ENCODE peak calls at places on chromosomes 5 and 9, in eight cellular contexts. H is HCT116, I is H1, C is stomach, S is suprapubic skin, W is SK-N-SH, T is endothelial cell of umbilical vein, O is esophagus muscularis mucosa. Q is an unnamed sample.
A peak's percentile ranks its signal among the peaks of the same experiment; 100 is the strongest.

GRCh38 chr5:60586307-60586901 is 113.6 kb downstream of the DEPDC1B start:
- DNase-seq in C (no peak), H (peak; percentile 2), O (no peak), T (peak; percentile 36), W (peak; percentile 6), S (no peak), I (no peak), Q (peak; percentile 33)

GRCh38 chr9:126609711-126610388 is 3.9 kb upstream of the LMX1B start:
- DNase-seq in H (no peak), C (no peak), I (no peak), W (no peak), O (no peak), T (no peak), S (peak; percentile 46), Q (no peak)

GRCh38 chr9:128669786-128670185 is 13.1 kb upstream of the DYNC2I2 start:
- DNase-seq in W (no peak), T (no peak), O (no peak), S (peak; percentile 9), C (no peak), H (no peak), I (no peak), Q (no peak)

GRCh38 chr5:135625961-135626360 is 47.2 kb upstream of the CXCL14 start:
- DNase-seq in W (no peak), S (no peak), O (peak; percentile 42), C (no peak), T (no peak), H (no peak), I (no peak), Q (no peak)

GRCh38 chr5:145158654-145159199 is 676.4 kb downstream of the PRELID2 start:
- DNase-seq in W (no peak), H (no peak), S (no peak), T (no peak), C (no peak), O (no peak), I (no peak), Q (peak; percentile 27)

GRCh38 chr5:116135344-116135743 is 50.5 kb downstream of the COMMD10 start:
- DNase-seq in I (no peak), O (no peak), C (no peak), S (no peak), H (no peak), W (no peak), T (no peak), Q (no peak)

GRCh38 chr5:59042201-59042600 is 459.3 kb downstream of the RAB3C start:
- DNase-seq in I (no peak), H (no peak), O (no peak), T (peak; percentile 29), W (no peak), C (no peak), S (no peak), Q (no peak)

GRCh38 chr5:126446498-126447224 is 23.5 kb downstream of the GRAMD2B start:
- DNase-seq in W (no peak), O (no peak), C (no peak), I (no peak), H (peak; percentile 71), S (no peak), T (no peak), Q (no peak)

GRCh38 chr5:40909723-40910122 is 426 bp downstream of the C7 start:
- DNase-seq in C (no peak), W (no peak), T (peak; percentile 35), S (no peak), H (no peak), I (no peak), O (no peak), Q (no peak)

GRCh38 chr5:138937392-138938387 is 62.6 kb upstream of the LRRTM2 start:
- DNase-seq in S (no peak), C (peak; percentile 24), W (no peak), H (no peak), T (no peak), O (no peak), I (no peak), Q (no peak)

GRCh38 chr9:108322326-108323098 is 533.3 kb downstream of the ACTL7B start:
- DNase-seq in S (no peak), O (no peak), C (no peak), I (no peak), W (no peak), T (no peak), H (no peak), Q (no peak)

GRCh38 chr5:115193295-115193694 is 23.6 kb upstream of the TRIM36 start:
- DNase-seq in O (no peak), H (no peak), T (no peak), C (no peak), S (no peak), I (no peak), W (no peak), Q (no peak)

GRCh38 chr9:16202913-16203734 is 650.3 kb downstream of the CCDC171 start:
- DNase-seq in O (peak; percentile 79), W (no peak), H (no peak), C (no peak), S (no peak), I (no peak), T (peak; percentile 19), Q (no peak)

GRCh38 chr5:133953568-133954145 is 14.8 kb downstream of the C5orf15 start:
- DNase-seq in O (no peak), C (no peak), T (no peak), H (no peak), W (no peak), S (no peak), I (no peak), Q (no peak)

GRCh38 chr5:120882042-120882775 is 418.1 kb downstream of the PRR16 start:
- DNase-seq in O (no peak), C (no peak), S (no peak), W (no peak), T (no peak), H (no peak), I (no peak), Q (peak; percentile 9)

GRCh38 chr9:124257070-124257864 is 482 bp upstream of the NEK6 start:
- DNase-seq in I (no peak), H (no peak), C (no peak), T (peak; percentile 13), S (no peak), O (no peak), W (no peak), Q (peak; percentile 50)

GRCh38 chr9:124258765-124259272 is 1.1 kb downstream of the NEK6 start:
- DNase-seq in W (no peak), O (no peak), H (no peak), T (peak; percentile 65), S (no peak), C (no peak), I (no peak), Q (peak; percentile 58)

GRCh38 chr9:124259273-124260078 is 1.7 kb downstream of the NEK6 start:
- DNase-seq in I (no peak), T (peak; percentile 77), H (peak; percentile 54), C (peak; percentile 84), O (peak; percentile 94), S (no peak), W (no peak), Q (no peak)

GRCh38 chr9:124256517-124257069 is 1.2 kb upstream of the NEK6 start:
- DNase-seq in H (no peak), C (no peak), S (no peak), I (no peak), O (no peak), T (peak; percentile 36), W (no peak), Q (no peak)

DNA sequence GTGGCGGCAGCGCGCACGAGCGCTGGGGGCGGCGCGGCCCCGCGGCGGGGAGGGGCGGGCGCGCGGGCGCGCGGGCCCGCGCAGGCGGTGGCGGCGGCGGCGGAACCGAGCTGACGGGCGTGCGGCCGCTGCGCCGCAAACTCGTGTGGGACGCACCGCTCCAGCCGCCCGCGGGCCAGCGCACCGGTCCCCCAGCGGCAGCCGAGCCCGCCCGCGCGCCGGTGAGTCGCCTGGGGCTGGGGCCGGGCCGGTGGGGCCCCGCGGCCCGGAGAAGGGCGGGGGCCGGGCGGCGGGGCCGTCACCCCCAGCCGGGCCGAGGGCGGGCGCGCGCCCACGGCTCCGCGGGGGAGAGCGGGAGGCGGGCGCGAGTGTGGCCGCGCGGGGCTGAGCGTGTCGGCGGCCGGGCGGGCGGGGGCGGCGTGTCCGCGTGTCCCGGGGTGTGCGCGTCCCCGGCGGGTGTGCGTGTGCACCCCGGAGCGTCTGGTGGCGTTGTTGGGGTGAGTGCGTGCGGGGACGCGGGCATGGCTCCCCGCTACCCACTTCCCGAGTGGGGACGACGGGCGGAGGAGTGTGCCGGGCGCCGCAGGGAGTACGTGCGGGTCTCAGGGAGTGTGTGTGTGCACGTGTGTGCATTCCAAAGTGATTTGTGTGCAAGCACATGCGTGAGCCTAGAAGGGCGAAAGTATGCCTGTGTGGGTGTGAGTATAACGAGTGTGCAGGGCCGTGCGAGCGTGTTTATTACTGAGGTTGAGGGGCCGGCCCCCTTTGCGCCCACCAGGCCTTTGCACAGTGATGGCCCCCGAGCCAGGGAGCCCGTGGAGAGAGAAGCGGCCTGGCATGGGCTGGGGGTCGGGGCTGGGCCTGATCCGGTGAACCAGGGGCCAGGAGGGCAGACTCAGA is at the start of gene NEK6:
- DNase-seq in C (peak; percentile 40), H (no peak), S (no peak), I (no peak), O (no peak), W (peak; percentile 84), T (peak; percentile 32), Q (no peak)
- H3K27ac ChIP-seq in C (peak within 1 kb of the TSS; percentile 86), H (peak within 1 kb of the TSS; percentile 94), S (peak within 1 kb of the TSS; percentile 91), I (no peak within 1 kb of the TSS), O (peak within 1 kb of the TSS; percentile 89), W (peak within 1 kb of the TSS; percentile 92), T (peak within 1 kb of the TSS; percentile 76), Q (no peak within 1 kb of the TSS)

DNA sequence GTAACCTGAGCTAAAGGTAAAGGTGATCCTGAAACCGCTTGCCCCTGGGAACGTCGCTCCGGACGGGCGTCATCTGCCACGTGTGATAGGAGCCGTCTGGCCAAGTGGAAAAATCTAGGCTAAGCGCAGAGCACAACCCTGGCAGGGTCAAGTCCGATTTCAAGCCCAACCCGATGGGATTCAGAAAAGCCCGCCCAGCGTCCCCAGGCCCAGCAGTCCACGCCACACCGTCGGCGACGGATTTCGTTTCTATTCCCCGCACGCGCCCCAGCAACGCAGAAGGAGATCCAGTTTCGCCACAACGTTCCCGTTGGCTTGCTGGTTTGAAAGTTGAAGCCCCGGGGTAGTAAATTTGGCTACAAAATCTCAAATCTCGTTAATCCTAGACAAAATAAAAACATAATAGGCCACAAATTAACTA is 32.4 kb upstream of the NFIB start:
- DNase-seq in T (no peak), W (peak; percentile 8), H (no peak), S (no peak), C (no peak), I (no peak), O (no peak), Q (peak; percentile 75)
- TF ChIP-seq POLR2AphosphoS5 in T (no peak), W (no peak), H (no peak), S (no peak), C (no peak), I (peak; percentile 21), O (peak; percentile 47), Q (peak; percentile 17)

GRCh38 chr9:133238851-133239532 is 29.9 kb upstream of the OBP2B start:
- DNase-seq in O (no peak), C (peak; percentile 74), T (peak; percentile 51), H (peak; percentile 88), W (peak; percentile 70), I (peak; percentile 86), S (no peak), Q (peak; percentile 91)
- H3K4me1 ChIP-seq in O (peaks cover 24% of the 10 kb centered on the region), C (peaks cover 14% of the 10 kb centered on the region), T (peaks cover 19% of the 10 kb centered on the region), H (peaks cover 16% of the 10 kb centered on the region), W (no peaks in the 10 kb centered on the region), I (no peaks in the 10 kb centered on the region), S (peaks cover 28% of the 10 kb centered on the region), Q (peaks cover 7% of the 10 kb centered on the region)

DNA sequence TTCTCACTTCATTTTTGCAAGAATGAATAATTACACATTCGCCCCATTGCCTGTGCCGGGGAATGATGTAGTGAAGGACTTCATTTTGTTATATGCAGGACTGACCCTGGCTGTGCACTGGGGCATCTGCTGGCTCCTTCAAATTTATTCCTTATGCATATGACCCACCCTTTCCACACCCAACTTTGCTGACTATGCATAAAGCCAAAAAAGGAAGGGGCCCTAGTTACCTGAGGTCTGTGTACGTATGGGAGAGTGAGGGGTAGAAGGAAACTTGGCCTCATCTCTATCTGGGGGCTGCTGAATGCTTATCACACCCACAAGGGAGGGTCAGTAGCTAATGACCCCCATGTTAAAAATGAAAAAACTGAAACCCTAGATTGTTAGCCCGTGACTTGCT is 259.6 kb downstream of the SMARCA2 start:
- DNase-seq in C (no peak), I (no peak), O (no peak), H (no peak), S (no peak), W (no peak), T (no peak), Q (no peak)
- H3K27ac ChIP-seq in C (no peak overlapping the region), I (no peak overlapping the region), O (no peak overlapping the region), H (no peak overlapping the region), S (no peak overlapping the region), W (no peak overlapping the region), T (no peak overlapping the region), Q (peak overlapping the region; percentile 29)